ENCODE peak calls at places on chromosomes 4 and X, in eight cellular contexts. G is foreskin fibroblast; Z is uterus; Q is stomach; V is body of pancreas; U is left lung; L is CD8-positive, alpha-beta T cell; Y is left ventricle myocardium inferior. C is an unnamed sample.

GRCh38 chrX:41689711-41690110 is 938 bp downstream of the GPR34 start:
- DNase-seq in Q (no peak), Y (no peak), Z (no peak), V (no peak), G (no peak), L (no peak), U (no peak), C (no peak)

GRCh38 chr4:124321370-124321769 is 391.2 kb downstream of the ANKRD50 start:
- DNase-seq in G (no peak), Q (no peak), L (no peak), Y (no peak), U (no peak), Z (no peak), V (no peak), C (no peak)

GRCh38 chr4:27187786-27188185 is 327.1 kb downstream of the STIM2 start:
- DNase-seq in V (no peak), Z (no peak), Y (no peak), U (no peak), G (no peak), Q (no peak), L (no peak), C (no peak)

GRCh38 chr4:55498051-55498450 is 48.7 kb downstream of the CLOCK start:
- DNase-seq in Q (no peak), G (no peak), Z (no peak), U (no peak), L (no peak), V (no peak), Y (no peak), C (no peak)

GRCh38 chr4:148787831-148788477 is 345.7 kb upstream of the NR3C2 start:
- DNase-seq in Q (no peak), Y (no peak), V (no peak), G (no peak), Z (no peak), U (no peak), L (no peak), C (peak; percentile 69)

GRCh38 chr4:26763649-26764048 is 97.0 kb upstream of the STIM2 start:
- DNase-seq in Q (no peak), Y (no peak), V (no peak), G (no peak), U (no peak), Z (no peak), L (no peak), C (no peak)

GRCh38 chr4:119110121-119110520 is 25.5 kb upstream of the MYOZ2 start:
- DNase-seq in U (no peak), Q (no peak), Z (no peak), V (no peak), L (no peak), Y (no peak), G (no peak), C (no peak)

GRCh38 chr4:96205143-96205542 is 365.2 kb downstream of the PDHA2 start:
- DNase-seq in Z (no peak), Y (no peak), L (no peak), G (no peak), V (no peak), Q (no peak), U (no peak), C (no peak)

GRCh38 chr4:17912011-17912410 is 101.2 kb downstream of the NCAPG start:
- DNase-seq in Q (no peak), Z (no peak), G (no peak), Y (no peak), V (no peak), U (no peak), L (no peak), C (no peak)

GRCh38 chr4:104418313-104418712 is 76.4 kb downstream of the CXXC4 start:
- DNase-seq in L (no peak), Q (no peak), Z (no peak), G (no peak), U (no peak), V (no peak), Y (no peak), C (no peak)

GRCh38 chrX:114047558-114047957 is 536.3 kb upstream of the HTR2C start:
- DNase-seq in Y (no peak), Z (no peak), L (no peak), G (no peak), U (no peak), V (no peak), Q (no peak), C (no peak)

GRCh38 chr4:116092961-116093360 is 979.5 kb upstream of the NDST4 start:
- DNase-seq in Y (no peak), Z (no peak), G (no peak), Q (no peak), L (no peak), V (no peak), U (no peak), C (no peak)

GRCh38 chr4:40289366-40290188 is 45.6 kb upstream of the CHRNA9 start:
- DNase-seq in Z (no peak), Y (no peak), Q (no peak), U (no peak), G (no peak), L (peak; percentile 50), V (no peak), C (no peak)

GRCh38 chr4:26736621-26737020 is 124.0 kb upstream of the STIM2 start:
- DNase-seq in Q (no peak), Y (no peak), G (no peak), Z (no peak), U (no peak), V (no peak), L (no peak), C (peak; percentile 81)

GRCh38 chrX:10176121-10177003 is 19.6 kb downstream of the CLCN4 start:
- DNase-seq in Q (peak; percentile 39), Z (no peak), Y (no peak), L (no peak), U (no peak), V (peak; percentile 26), G (no peak), C (no peak)

GRCh38 chrX:147174596-147174995 is 360.1 kb upstream of the CXorf51A start:
- DNase-seq in Q (no peak), U (no peak), Y (no peak), Z (no peak), L (no peak), V (no peak), G (no peak), C (no peak)

GRCh38 chr4:40749717-40750460 is at the start of gene NSUN7:
- DNase-seq in L (peak; percentile 20), U (peak; percentile 82), Z (peak; percentile 21), G (no peak), Y (peak; percentile 36), V (peak; percentile 88), Q (peak; percentile 85), C (no peak)

GRCh38 chr4:37304612-37305011 is 60.1 kb downstream of the NWD2 start:
- DNase-seq in G (no peak), Y (no peak), L (no peak), Q (no peak), Z (no peak), U (no peak), V (no peak), C (no peak)

DNA sequence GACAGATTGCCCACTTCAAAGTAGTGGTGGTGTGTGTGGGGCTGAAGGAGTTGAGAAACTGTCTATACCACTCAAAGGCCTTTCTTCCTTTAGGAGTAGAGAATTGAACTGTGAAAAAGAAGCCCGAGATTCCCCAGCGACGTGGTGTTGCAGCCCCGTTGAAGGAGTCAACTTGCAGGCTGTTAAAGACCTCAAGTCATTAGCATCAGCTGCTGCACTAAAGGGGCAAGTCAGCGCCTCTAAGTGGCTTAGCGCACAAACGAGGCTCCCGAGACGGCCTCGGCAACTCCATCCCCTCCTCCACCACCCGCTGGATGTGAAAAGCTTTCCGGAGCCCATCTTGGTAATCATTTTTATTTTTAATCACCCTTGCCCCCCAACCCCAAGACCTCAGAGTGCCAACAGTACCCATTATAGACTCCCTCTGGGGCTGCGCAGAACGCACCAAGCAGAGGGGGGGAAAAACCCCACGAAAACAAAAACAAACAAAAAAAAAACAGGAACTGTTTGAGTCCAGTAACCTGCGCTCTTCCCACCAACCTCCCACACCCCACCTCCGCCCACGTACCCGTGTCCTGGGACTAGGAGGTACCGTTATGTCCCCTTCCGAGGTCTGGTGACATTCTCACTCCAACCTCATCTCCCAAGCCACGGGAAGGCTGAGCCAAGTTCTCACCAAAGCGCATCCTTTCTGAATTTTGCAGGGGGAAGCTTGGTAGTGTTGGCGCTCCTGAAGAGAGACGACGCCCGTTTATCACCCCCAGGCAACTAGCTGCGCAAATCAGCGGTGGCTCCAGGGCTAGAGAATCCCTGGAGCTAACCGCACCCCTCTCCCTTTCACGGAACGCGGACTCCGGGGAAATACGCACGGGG is 808 bp upstream of the PRDM8 start:
- DNase-seq in Z (no peak), Q (no peak), Y (no peak), L (no peak), V (no peak), G (no peak), U (no peak), C (no peak)
- H3K4me3 ChIP-seq in Z (peak overlapping the region; percentile 41), Q (peak overlapping the region; percentile 44), Y (peak overlapping the region; percentile 59), L (peak overlapping the region; percentile 26), V (no peak overlapping the region), G (peak overlapping the region; percentile 50), U (no peak overlapping the region), C (peak overlapping the region; percentile 42)

GRCh38 chr4:102715057-102715456 is 45.7 kb downstream of the MANBA start:
- DNase-seq in V (no peak), Z (no peak), Q (no peak), L (no peak), Y (no peak), U (no peak), G (no peak), C (no peak)
- TF ChIP-seq CTCF in V (no peak), Z (no peak), Q (no peak), L (no peak), Y (no peak), U (no peak), G (no peak), C (no peak)

GRCh38 chrX:22652596-22652995 is 347.2 kb upstream of the DDX53 start:
- DNase-seq in Q (no peak), G (no peak), Z (peak; percentile 49), V (no peak), Y (no peak), U (no peak), L (no peak), C (peak; percentile 62)

GRCh38 chrX:22650691-22651090 is 349.1 kb upstream of the DDX53 start:
- DNase-seq in L (no peak), G (no peak), U (no peak), Z (no peak), Q (no peak), Y (peak; percentile 13), V (no peak), C (no peak)
- H3K4me3 ChIP-seq in L (no peak overlapping the region), G (no peak overlapping the region), U (no peak overlapping the region), Z (no peak overlapping the region), Q (no peak overlapping the region), Y (no peak overlapping the region), V (no peak overlapping the region), C (no peak overlapping the region)

DNA sequence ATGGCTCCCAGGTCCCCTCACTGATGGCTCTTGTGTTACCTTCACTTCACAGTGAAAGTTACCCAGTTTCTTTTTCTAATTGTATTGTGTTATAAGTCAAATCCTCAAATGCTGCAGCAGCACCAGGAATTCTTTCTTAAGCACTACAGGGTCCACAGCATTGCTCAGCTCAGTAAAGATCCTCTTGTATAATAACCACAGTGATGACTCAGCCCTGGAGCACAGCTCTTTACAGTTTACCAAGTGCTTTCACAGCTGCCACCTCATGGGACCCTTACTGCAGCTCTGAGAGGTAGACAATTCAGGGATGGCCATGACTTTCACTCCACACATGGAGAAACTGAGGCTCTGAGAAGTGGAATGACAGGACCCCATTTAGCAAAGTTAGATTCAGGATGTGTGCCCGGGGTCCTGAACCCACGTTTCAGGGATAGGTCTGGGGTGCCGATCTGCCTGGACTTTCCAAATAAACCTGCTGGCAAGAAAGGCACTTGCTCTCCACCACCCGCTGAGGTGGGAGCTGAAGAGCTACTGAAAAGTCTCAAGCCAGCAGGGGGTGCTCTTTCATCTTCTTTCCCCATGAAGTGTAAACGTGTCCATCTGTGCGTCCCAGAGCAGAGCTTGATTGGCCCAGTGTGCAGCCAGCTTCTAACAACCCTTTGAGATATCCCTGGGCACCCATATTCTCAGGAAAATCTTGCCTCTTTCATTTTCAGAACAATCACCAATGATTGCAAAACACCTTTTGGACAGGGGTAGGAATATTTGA is 35.7 kb upstream of the GABRQ start:
- DNase-seq in L (no peak), Z (no peak), G (no peak), Y (no peak), Q (no peak), V (no peak), U (no peak), C (peak; percentile 12)
- TF ChIP-seq CTCF in L (no peak), Z (no peak), G (no peak), Y (no peak), Q (no peak), V (no peak), U (no peak), C (peak; percentile 8)

C was measured in retinal pigment epithelial cell.